ENCODE peak calls at places on chromosomes 6 and 20, in nine cellular contexts. T is CD4-positive, alpha-beta T cell; E is lung; L is MCF 10A; B is astrocyte of the spinal cord; N is epithelial cell of esophagus; G is Calu3; H is GM10248; K is omental fat pad. W is an unnamed sample.

GRCh38 chr20:51482836-51483235 is 59.7 kb downstream of the NFATC2 start:
- DNase-seq in T (no peak), H (no peak), K (no peak), B (no peak), N (no peak), G (no peak), E (no peak), L (no peak), W (no peak)

GRCh38 chr6:26327450-26328264 is 37.3 kb upstream of the BTN3A2 start:
- DNase-seq in T (peak; percentile 37), N (peak; percentile 75), H (no peak), G (peak; percentile 90), E (no peak), L (peak; percentile 87), B (peak; percentile 89), K (no peak), W (no peak)

GRCh38 chr6:10883312-10884244 is 1.7 kb upstream of the GCM2 start:
- DNase-seq in G (no peak), N (no peak), T (no peak), L (no peak), H (no peak), B (no peak), K (no peak), E (no peak), W (no peak)

GRCh38 chr20:326645-327031 is 1.3 kb downstream of the SOX12 start:
- DNase-seq in K (no peak), T (no peak), H (no peak), L (peak; percentile 36), B (no peak), N (no peak), G (peak; percentile 33), E (no peak), W (no peak)

GRCh38 chr20:50475879-50476292 is 34.3 kb upstream of the PTPN1 start:
- DNase-seq in N (peak; percentile 43), E (no peak), G (peak; percentile 64), B (peak; percentile 51), H (no peak), K (no peak), L (peak; percentile 54), T (no peak), W (no peak)

GRCh38 chr6:156767603-156768467 is 9.3 kb upstream of the ARID1B start:
- DNase-seq in K (no peak), L (no peak), H (peak; percentile 67), G (no peak), E (no peak), B (peak; percentile 55), N (peak; percentile 37), T (no peak), W (no peak)

GRCh38 chr6:11795403-11795802 is 16.8 kb upstream of the ADTRP start:
- DNase-seq in G (no peak), K (no peak), B (no peak), L (no peak), E (no peak), T (no peak), H (no peak), N (no peak), W (no peak)

GRCh38 chr6:121680058-121680457 is 244.6 kb downstream of the GJA1 start:
- DNase-seq in K (no peak), L (no peak), G (no peak), B (no peak), T (no peak), H (no peak), E (no peak), N (no peak), W (no peak)

GRCh38 chr6:5162401-5162800 is 77.3 kb downstream of the PPP1R3G start:
- DNase-seq in E (no peak), H (no peak), N (no peak), G (no peak), K (no peak), T (no peak), L (no peak), B (no peak), W (no peak)

GRCh38 chr20:61795669-61796630 is 269.7 kb downstream of the TAF4 start:
- DNase-seq in L (no peak), G (no peak), N (no peak), T (no peak), K (no peak), E (no peak), H (no peak), B (no peak), W (no peak)

GRCh38 chr20:61797971-61798411 is 267.7 kb downstream of the TAF4 start:
- DNase-seq in K (no peak), L (no peak), B (no peak), E (no peak), G (no peak), T (no peak), H (no peak), N (no peak), W (no peak)

GRCh38 chr20:61798632-61799031 is 267.0 kb downstream of the TAF4 start:
- DNase-seq in N (no peak), T (no peak), G (no peak), L (no peak), K (no peak), B (no peak), E (no peak), H (no peak), W (no peak)

GRCh38 chr20:61796738-61797137 is 268.9 kb downstream of the TAF4 start:
- DNase-seq in L (no peak), E (no peak), B (no peak), G (no peak), H (no peak), K (no peak), T (no peak), N (no peak), W (no peak)

DNA sequence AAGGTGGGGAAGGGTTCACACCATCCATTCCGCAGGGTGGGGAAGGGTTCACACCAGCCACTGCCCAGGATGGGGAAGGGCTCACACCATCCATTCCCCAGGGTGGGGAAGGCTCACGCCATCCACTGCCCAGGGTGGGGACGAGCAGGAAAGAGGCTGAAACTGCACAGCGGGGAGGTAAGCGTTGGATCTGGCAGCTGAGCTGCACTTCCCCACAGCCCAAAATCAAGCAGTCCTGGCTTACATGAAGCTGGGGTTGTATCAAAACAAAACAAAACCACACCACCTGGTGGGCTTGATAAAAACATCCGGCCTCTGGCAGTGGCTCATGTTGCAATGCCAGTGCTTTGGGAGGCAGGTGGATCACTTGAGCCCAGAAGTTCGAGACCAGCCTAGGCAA is 268.5 kb downstream of the TAF4 start:
- DNase-seq in B (peak; percentile 22), N (no peak), L (no peak), G (no peak), H (no peak), K (no peak), E (no peak), T (no peak), W (no peak)
- TF ChIP-seq CTCF in B (no peak), N (no peak), L (no peak), G (no peak), H (no peak), K (no peak), E (no peak), T (no peak), W (no peak)

GRCh38 chr6:42561986-42562385 is 1.8 kb upstream of the UBR2 start:
- DNase-seq in H (no peak), E (no peak), L (no peak), G (no peak), B (no peak), T (no peak), N (no peak), K (no peak), W (no peak)

GRCh38 chr6:42562788-42563187 is 1.0 kb upstream of the UBR2 start:
- DNase-seq in L (no peak), H (no peak), K (no peak), E (no peak), N (no peak), T (no peak), G (no peak), B (no peak), W (no peak)

GRCh38 chr6:42564496-42564890 is 664 bp downstream of the UBR2 start:
- DNase-seq in T (no peak), H (no peak), G (no peak), K (no peak), B (no peak), E (no peak), L (no peak), N (no peak), W (no peak)

GRCh38 chr6:42566614-42567208 is 2.9 kb downstream of the UBR2 start:
- DNase-seq in N (no peak), E (no peak), L (no peak), K (no peak), B (no peak), T (no peak), G (no peak), H (no peak), W (no peak)

GRCh38 chr6:42563697-42564495 is at the start of gene UBR2:
- DNase-seq in B (peak; percentile 99), K (peak; percentile 89), H (peak; percentile 92), N (peak; percentile 99), T (peak; percentile 93), E (peak; percentile 99), L (peak; percentile 99), G (peak; percentile 99), W (peak; percentile 89)
- TF ChIP-seq CTCF in B (no peak), K (no peak), H (peak; percentile 27), N (peak; percentile 35), T (peak; percentile 52), E (peak; percentile 19), L (no peak), G (peak; percentile 55), W (no peak)

DNA sequence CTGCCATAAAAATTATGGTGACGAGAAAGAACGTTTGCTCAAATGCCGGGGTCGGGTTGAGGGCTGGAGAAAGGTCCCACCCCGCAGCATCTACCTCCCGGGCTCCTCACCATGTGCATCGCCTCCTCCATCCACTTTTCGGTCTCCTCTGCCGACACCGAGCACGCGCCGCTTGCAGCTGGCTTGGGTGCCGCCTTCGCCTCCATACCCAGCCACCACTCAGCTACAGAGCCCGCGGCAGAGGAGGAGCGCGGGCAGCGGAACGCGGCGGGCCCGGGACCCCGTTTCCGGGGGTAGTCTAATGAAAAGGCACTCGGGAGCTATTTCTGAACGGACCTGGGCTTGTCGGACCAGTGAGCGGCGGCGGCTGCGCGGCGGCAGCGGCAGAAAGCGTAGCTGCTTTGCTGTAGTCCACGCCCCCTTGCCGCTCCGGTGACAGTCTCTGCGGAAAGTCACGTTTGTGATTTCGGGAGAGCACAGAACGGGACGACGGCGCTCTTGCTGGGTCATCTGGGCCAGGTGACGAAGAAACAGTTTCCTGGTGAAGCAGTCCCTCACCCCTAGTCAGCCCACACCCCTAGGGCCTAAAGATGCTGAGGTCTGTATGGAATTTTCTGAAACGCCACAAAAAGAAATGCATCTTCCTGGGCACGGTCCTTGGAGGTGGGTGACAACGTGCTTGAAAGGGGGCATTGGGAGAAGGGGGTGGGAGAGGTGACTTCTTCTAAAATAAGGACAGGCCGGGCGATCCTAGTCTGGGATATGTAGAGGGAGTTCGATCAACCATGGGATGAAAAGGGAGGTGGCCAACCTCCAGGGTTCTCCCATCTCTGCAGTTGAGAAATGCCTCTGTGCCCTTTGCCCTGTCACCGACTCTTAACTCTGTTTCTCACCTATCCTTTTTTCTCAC is at the start of the genes ADAT2 and PEX3:
- DNase-seq in E (peak; percentile 94), G (peak; percentile 89), T (peak; percentile 92), L (peak; percentile 95), H (peak; percentile 92), B (peak; percentile 97), N (peak; percentile 97), K (peak; percentile 46), W (peak; percentile 93)
- TF ChIP-seq CTCF in E (no peak), G (no peak), T (no peak), L (no peak), H (no peak), B (no peak), N (no peak), K (no peak), W (no peak)

DNA sequence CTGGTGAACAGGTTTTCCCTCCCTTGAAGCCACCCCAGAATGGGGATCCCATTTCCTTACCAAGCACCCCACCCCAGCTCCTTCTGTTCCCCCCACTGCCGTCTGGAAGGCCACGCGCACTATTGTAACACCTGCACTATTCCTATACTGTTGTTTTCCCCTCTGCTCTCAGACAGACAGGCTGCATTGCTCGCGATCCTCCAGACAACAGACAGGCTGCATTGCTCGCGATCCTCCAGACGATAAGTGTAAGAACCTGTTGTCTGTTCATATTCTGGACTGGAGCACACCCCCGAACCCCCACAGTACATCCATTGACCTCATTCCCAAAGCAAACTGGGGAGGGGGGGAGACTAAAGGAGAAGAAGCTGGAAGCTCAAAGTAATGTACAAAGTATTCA is 72.7 kb downstream of the LY86 start:
- DNase-seq in N (no peak), E (no peak), G (no peak), T (no peak), B (no peak), H (no peak), K (no peak), L (no peak), W (no peak)
- TF ChIP-seq CTCF in N (no peak), E (no peak), G (no peak), T (no peak), B (no peak), H (no peak), K (no peak), L (no peak), W (no peak)